ENCODE peak calls at places on chromosomes 12 and 14, in four cellular contexts. L is left ventricle myocardium inferior, H is A549, A is left lung. Q is an unnamed sample. For H3K4me1, the result is how much of the 10 kb centered on the place peaks cover.

GRCh38 chr12:67056329-67056728 is 212.8 kb upstream of the CAND1 start:
- DNase-seq in L (no peak), H (no peak), A (no peak), Q (no peak)

GRCh38 chr12:94074970-94075695 is 73.2 kb upstream of the PLXNC1 start:
- DNase-seq in L (peak), H (peak), A (no peak), Q (peak)

GRCh38 chr14:55103005-55103640 is 25.9 kb upstream of the LGALS3 start:
- DNase-seq in L (peak), H (peak), A (peak), Q (peak)

GRCh38 chr14:81565441-81566290 is 32.0 kb upstream of the SEL1L start:
- DNase-seq in L (no peak), H (peak), A (no peak), Q (no peak)

GRCh38 chr12:110790301-110790700 is 47.6 kb upstream of the PPP1CC start:
- DNase-seq in L (no peak), H (no peak), A (no peak), Q (no peak)

GRCh38 chr12:108594323-108594903 is 3.5 kb downstream of the TMEM119 start:
- DNase-seq in L (no peak), H (no peak), A (no peak), Q (no peak)

GRCh38 chr14:59343585-59343984 is 121.6 kb downstream of the GPR135 start:
- DNase-seq in L (peak), H (no peak), A (no peak), Q (no peak)

GRCh38 chr12:38878986-38879385 is 26.4 kb downstream of the CPNE8 start:
- DNase-seq in L (no peak), H (no peak), A (no peak), Q (no peak)

GRCh38 chr12:104551313-104551931 is 94.7 kb downstream of the CHST11 start:
- DNase-seq in L (no peak), H (no peak), A (no peak), Q (peak)

GRCh38 chr14:20684662-20685456 is 499 bp downstream of the RNASE4 start:
- DNase-seq in L (no peak), H (peak), A (peak), Q (peak)

GRCh38 chr12:14473707-14474287 is 93.9 kb downstream of the PLBD1 start:
- DNase-seq in L (no peak), H (peak), A (no peak), Q (no peak)

GRCh38 chr12:106362971-106363370 is 5.4 kb downstream of the POLR3B start:
- DNase-seq in L (no peak), H (no peak), A (no peak), Q (no peak)

GRCh38 chr14:75907722-75908330 is 74.0 kb downstream of the TGFB3 start:
- DNase-seq in L (no peak), H (no peak), A (no peak), Q (no peak)

GRCh38 chr14:76953196-76953945 is 75.1 kb downstream of the IRF2BPL start:
- DNase-seq in L (peak), H (peak), A (peak), Q (peak)

GRCh38 chr14:91108941-91109611 is 4.8 kb upstream of the DGLUCY start:
- DNase-seq in L (no peak), H (no peak), A (no peak), Q (peak)

GRCh38 chr14:22262881-22263280 is 326.1 kb downstream of the DAD1 start:
- DNase-seq in L (no peak), H (no peak), A (no peak), Q (no peak)

GRCh38 chr12:132282950-132283771 is 46.2 kb downstream of the GALNT9 start:
- DNase-seq in L (no peak), H (no peak), A (peak), Q (no peak)

GRCh38 chr14:99790201-99790977 is 2.8 kb upstream of the EML1 start:
- DNase-seq in L (no peak), H (no peak), A (no peak), Q (no peak)

GRCh38 chr14:92464156-92464555 is 49.4 kb upstream of the RIN3 start:
- DNase-seq in L (no peak), H (no peak), A (no peak), Q (no peak)

GRCh38 chr12:41339784-41340183 is 151.7 kb downstream of the PDZRN4 start:
- DNase-seq in L (no peak), H (no peak), A (no peak), Q (no peak)

GRCh38 chr12:108696111-108696995 is 35.0 kb downstream of the CORO1C start:
- DNase-seq in L (no peak), H (no peak), A (no peak), Q (no peak)

GRCh38 chr14:101151930-101152310 is 248.4 kb upstream of the RTL1 start:
- DNase-seq in L (no peak), H (no peak), A (no peak), Q (no peak)

GRCh38 chr14:103385994-103386491 is 828 bp downstream of the MARK3 start:
- DNase-seq in L (no peak), H (no peak), A (peak), Q (peak)

GRCh38 chr14:101492716-101493115 is 68.6 kb upstream of the DIO3 start:
- DNase-seq in L (peak), H (no peak), A (peak), Q (no peak)

GRCh38 chr12:54060174-54060974 is 6.7 kb downstream of the HOXC4 start:
- DNase-seq in L (no peak), H (no peak), A (peak), Q (no peak)

GRCh38 chr14:100066984-100067383 is 1.8 kb downstream of the EVL start:
- DNase-seq in L (no peak), H (no peak), A (no peak), Q (no peak)

GRCh38 chr12:107794451-107794850 is 19.9 kb downstream of the ASCL4 start:
- DNase-seq in L (no peak), H (no peak), A (no peak), Q (no peak)

GRCh38 chr14:48035836-48036235 is 360.4 kb upstream of the MDGA2 start:
- DNase-seq in L (no peak), H (no peak), A (peak), Q (no peak)

GRCh38 chr12:89162704-89163261 is 189.5 kb downstream of the DUSP6 start:
- DNase-seq in L (peak), H (peak), A (no peak), Q (peak)

GRCh38 chr14:75822522-75823288 is 159.1 kb downstream of the TGFB3 start:
- DNase-seq in L (no peak), H (no peak), A (no peak), Q (no peak)

GRCh38 chr12:7750350-7750749 is 3.2 kb upstream of the CLEC4C start:
- DNase-seq in L (no peak), H (no peak), A (no peak), Q (no peak)

DNA sequence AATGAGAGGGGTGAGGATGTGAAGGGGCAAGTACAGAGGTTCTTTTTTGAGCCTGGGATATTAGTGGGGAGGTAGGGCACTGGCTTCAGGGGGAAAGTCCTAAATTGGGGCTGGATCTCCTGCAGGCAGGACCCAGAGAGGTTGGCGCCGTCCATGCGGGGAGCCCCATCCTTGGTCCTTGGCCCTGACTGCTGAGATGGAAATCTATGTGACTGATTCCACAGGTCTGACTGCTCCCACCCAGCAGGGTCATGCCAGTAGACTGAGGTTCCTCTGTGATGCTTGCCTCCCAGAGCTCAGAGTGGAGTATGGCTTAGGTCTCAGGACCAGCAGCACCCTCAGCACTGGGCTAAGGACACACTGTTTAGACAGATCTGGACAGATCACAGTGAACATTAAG is 988.6 kb upstream of the TMEM132C start:
- DNase-seq in L (no peak), H (no peak), A (no peak), Q (no peak)
- H3K4me1 ChIP-seq in L (under half), H (under half), A (under half), Q (under half)

GRCh38 chr14:85811340-85811739 is 281.4 kb downstream of the FLRT2 start:
- DNase-seq in L (no peak), H (no peak), A (no peak), Q (no peak)

GRCh38 chr14:85817430-85817829 is 287.5 kb downstream of the FLRT2 start:
- DNase-seq in L (no peak), H (no peak), A (no peak), Q (no peak)

GRCh38 chr14:85813040-85813439 is 283.1 kb downstream of the FLRT2 start:
- DNase-seq in L (no peak), H (no peak), A (no peak), Q (no peak)
- TF ChIP-seq CTCF in L (no peak), H (no peak), A (no peak), Q (no peak)

DNA sequence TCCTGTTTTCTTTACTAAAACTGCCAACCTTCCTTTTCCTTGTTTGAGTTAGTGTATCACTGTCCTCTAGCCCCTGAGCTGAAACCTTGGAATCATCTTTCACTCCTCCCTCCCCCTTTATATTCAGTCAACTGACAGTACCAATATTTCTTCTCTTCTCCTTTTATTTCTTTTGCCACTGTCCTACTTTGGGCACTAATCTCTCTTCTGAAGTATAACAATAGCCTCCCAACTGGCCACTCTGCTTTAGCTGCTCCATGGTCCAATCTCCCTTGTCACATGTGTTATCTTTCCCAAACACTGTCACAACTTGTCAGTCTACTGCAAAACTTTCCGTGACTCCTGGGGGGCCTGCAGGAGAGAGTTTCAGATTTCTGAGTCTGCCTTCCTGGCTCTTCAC is 471.3 kb downstream of the DIO2 start:
- DNase-seq in L (no peak), H (no peak), A (no peak), Q (no peak)
- H3K4me1 ChIP-seq in L (under half), H (under half), A (under half), Q (under half)

DNA sequence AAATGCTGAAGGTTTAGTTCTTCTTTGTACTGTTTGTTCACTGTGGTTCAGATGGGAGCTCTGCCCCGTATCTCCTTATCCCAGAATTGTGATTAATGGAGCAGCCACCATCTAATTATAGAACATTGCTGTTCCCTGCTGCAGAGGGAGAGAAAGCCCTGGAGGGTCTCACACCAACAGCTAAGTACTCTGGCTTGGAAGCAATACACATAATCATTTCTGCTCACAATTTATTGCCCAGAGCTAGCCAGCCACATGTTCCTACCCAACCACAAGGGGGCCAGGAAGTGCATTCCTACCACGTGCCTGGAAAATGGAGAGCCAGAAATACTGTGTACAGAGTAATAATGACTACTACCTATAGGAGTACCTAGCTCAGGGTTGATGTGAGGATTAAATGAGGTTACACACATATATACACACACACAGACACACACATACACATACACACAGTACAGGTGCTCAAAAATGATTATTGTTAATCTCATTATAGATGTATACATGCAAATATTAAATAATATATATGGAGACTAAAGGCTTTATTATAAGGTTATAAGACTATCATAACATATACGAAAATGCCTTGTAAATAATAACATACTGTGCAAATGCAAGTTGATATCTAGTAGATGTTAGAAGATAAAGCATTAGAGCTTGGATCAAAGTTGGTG is 22.3 kb downstream of the MSRB3 start:
- DNase-seq in L (no peak), H (peak), A (no peak), Q (no peak)
- TF ChIP-seq CTCF in L (peak), H (no peak), A (peak), Q (no peak)

GRCh38 chr14:61498811-61499210 is 177.4 kb downstream of the PRKCH start:
- DNase-seq in L (no peak), H (no peak), A (no peak), Q (no peak)
- H3K4me1 ChIP-seq in L (under half), H (under half), A (under half), Q (under half)

GRCh38 chr14:38693423-38693822 is 409.6 kb downstream of the SEC23A start:
- DNase-seq in L (no peak), H (no peak), A (no peak), Q (no peak)
- TF ChIP-seq CTCF in L (no peak), H (no peak), A (no peak), Q (no peak)

DNA sequence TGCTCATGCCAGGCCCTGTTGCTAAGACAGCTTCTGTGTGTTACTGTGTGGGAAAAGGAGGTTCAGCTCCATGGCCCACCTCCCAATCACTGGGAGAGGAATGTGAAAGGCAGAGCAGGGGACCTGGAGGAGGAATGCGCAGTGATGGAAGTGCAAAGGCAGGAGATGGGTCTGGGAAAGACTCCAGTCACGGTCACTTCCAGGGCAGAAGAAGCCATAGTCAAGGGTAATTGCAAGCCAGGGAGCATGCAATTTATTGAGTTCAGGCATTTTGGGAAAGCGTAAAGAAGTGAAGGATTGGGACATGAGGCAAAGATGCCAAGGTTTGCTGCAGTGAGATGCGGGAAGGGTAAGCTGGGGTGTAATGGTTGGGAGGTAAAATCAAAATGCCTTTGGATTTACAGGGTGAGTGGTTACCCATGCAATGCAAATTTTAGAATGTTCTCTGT is 167.4 kb downstream of the BRMS1L start:
- DNase-seq in L (no peak), H (no peak), A (no peak), Q (no peak)
- H3K4me1 ChIP-seq in L (under half), H (under half), A (under half), Q (under half)

Q was measured in stomach.